ENCODE peak calls at places on chromosomes 5 and 9, in nine cellular contexts. L, T, I, E, V, C, W, A and O are unnamed samples.

GRCh38 chr9:108151161-108151586 is 661.6 kb upstream of the KLF4 start:
- DNase-seq in L (no peak), T (no peak), I (no peak), E (no peak), V (no peak), C (no peak), W (no peak), A (no peak), O (no peak)

GRCh38 chr5:28014779-28015178 is 976.4 kb upstream of the CDH9 start:
- DNase-seq in L (no peak), T (no peak), I (peak; percentile 44), E (no peak), V (no peak), C (peak; percentile 23), W (no peak), A (no peak), O (no peak)

GRCh38 chr5:58466939-58467338 is 7.1 kb upstream of the PLK2 start:
- DNase-seq in L (no peak), T (no peak), I (peak; percentile 58), E (peak; percentile 21), V (no peak), C (peak; percentile 33), W (peak; percentile 38), A (peak; percentile 12), O (no peak)

GRCh38 chr5:66958984-66959641 is 237.5 kb downstream of the CD180 start:
- DNase-seq in L (no peak), T (no peak), I (no peak), E (no peak), V (peak; percentile 66), C (peak; percentile 14), W (no peak), A (no peak), O (no peak)

GRCh38 chr9:107712390-107712789 is 222.8 kb upstream of the KLF4 start:
- DNase-seq in L (no peak), T (no peak), I (peak; percentile 13), E (no peak), V (no peak), C (peak; percentile 86), W (no peak), A (no peak), O (no peak)

GRCh38 chr9:128118971-128119665 is 8.4 kb downstream of the PTGES2 start:
- DNase-seq in L (no peak), T (no peak), I (no peak), E (no peak), V (no peak), C (no peak), W (no peak), A (no peak), O (no peak)

GRCh38 chr9:133775951-133776905 is 38.1 kb upstream of the SARDH start:
- DNase-seq in L (no peak), T (no peak), I (no peak), E (no peak), V (no peak), C (no peak), W (no peak), A (no peak), O (no peak)

GRCh38 chr9:128818839-128819715 is 777 bp downstream of the ENDOG start:
- DNase-seq in L (peak; percentile 16), T (no peak), I (peak; percentile 44), E (peak; percentile 64), V (peak; percentile 81), C (no peak), W (peak; percentile 57), A (peak; percentile 25), O (peak; percentile 18)

GRCh38 chr9:15299374-15299939 is 7.6 kb downstream of the TTC39B start:
- DNase-seq in L (peak; percentile 29), T (no peak), I (no peak), E (peak; percentile 70), V (no peak), C (no peak), W (peak; percentile 88), A (no peak), O (no peak)

GRCh38 chr9:103183569-103184191 is 188.5 kb downstream of the CYLC2 start:
- DNase-seq in L (no peak), T (peak; percentile 12), I (no peak), E (no peak), V (no peak), C (no peak), W (no peak), A (no peak), O (peak; percentile 11)

GRCh38 chr9:83362341-83362995 is 175.7 kb downstream of the FRMD3 start:
- DNase-seq in L (no peak), T (no peak), I (no peak), E (no peak), V (no peak), C (no peak), W (no peak), A (no peak), O (no peak)

GRCh38 chr5:30690931-30691330 is 502.6 kb upstream of the CDH6 start:
- DNase-seq in L (no peak), T (no peak), I (no peak), E (no peak), V (no peak), C (no peak), W (no peak), A (no peak), O (no peak)

GRCh38 chr5:1008451-1009358 is at the start of gene NKD2:
- DNase-seq in L (peak; percentile 23), T (no peak), I (peak; percentile 48), E (peak; percentile 64), V (peak; percentile 70), C (peak; percentile 23), W (peak; percentile 27), A (peak; percentile 50), O (peak; percentile 75)

GRCh38 chr9:7342229-7342628 is 457.3 kb downstream of the DMAC1 start:
- DNase-seq in L (no peak), T (no peak), I (peak; percentile 53), E (no peak), V (no peak), C (no peak), W (no peak), A (no peak), O (no peak)

GRCh38 chr9:16039103-16039987 is 486.5 kb downstream of the CCDC171 start:
- DNase-seq in L (no peak), T (no peak), I (peak; percentile 53), E (peak; percentile 20), V (no peak), C (no peak), W (no peak), A (no peak), O (no peak)

GRCh38 chr9:123059472-123060220 is 26.2 kb downstream of the GPR21 start:
- DNase-seq in L (no peak), T (no peak), I (no peak), E (no peak), V (no peak), C (no peak), W (no peak), A (no peak), O (no peak)

GRCh38 chr9:134957945-134958227 is 40.2 kb upstream of the FCN1 start:
- DNase-seq in L (no peak), T (no peak), I (no peak), E (no peak), V (no peak), C (no peak), W (no peak), A (no peak), O (no peak)

GRCh38 chr9:21286654-21287053 is 18.5 kb downstream of the IFNA5 start:
- DNase-seq in L (no peak), T (no peak), I (no peak), E (no peak), V (no peak), C (no peak), W (no peak), A (no peak), O (no peak)

GRCh38 chr5:142974449-142974848 is 204.3 kb downstream of the ARHGAP26 start:
- DNase-seq in L (no peak), T (no peak), I (no peak), E (no peak), V (no peak), C (no peak), W (no peak), A (no peak), O (no peak)

GRCh38 chr9:120915854-120916495 is 10.6 kb downstream of the TRAF1 start:
- DNase-seq in L (no peak), T (no peak), I (peak; percentile 58), E (no peak), V (no peak), C (no peak), W (peak; percentile 87), A (no peak), O (no peak)

GRCh38 chr9:115104908-115105307 is 13.0 kb downstream of the TNC start:
- DNase-seq in L (no peak), T (no peak), I (no peak), E (no peak), V (no peak), C (no peak), W (no peak), A (no peak), O (no peak)

GRCh38 chr5:87780831-87781760 is 368.4 kb upstream of the CCNH start:
- DNase-seq in L (peak; percentile 48), T (peak; percentile 93), I (peak; percentile 71), E (peak; percentile 66), V (peak; percentile 78), C (peak; percentile 76), W (peak; percentile 81), A (peak; percentile 7), O (peak; percentile 72)

GRCh38 chr9:133727277-133727875 is 10.8 kb downstream of the SARDH start:
- DNase-seq in L (no peak), T (no peak), I (no peak), E (no peak), V (peak; percentile 58), C (no peak), W (no peak), A (no peak), O (no peak)

GRCh38 chr5:59496524-59497134 is 396.9 kb downstream of the PDE4D start:
- DNase-seq in L (no peak), T (no peak), I (peak; percentile 61), E (no peak), V (no peak), C (no peak), W (peak; percentile 5), A (peak; percentile 2), O (no peak)